ENCODE peak calls at places on chromosomes 2 and 18, in seven cellular contexts. K is neural crest cell; M is activated T-helper 1 cell treated with anti-CD3 and anti-CD28 coated beads, Interleukin-2, amount 50 U/mL, for 16 hours; A is heart right ventricle; D is stimulated activated CD8-positive, alpha-beta memory T cell treated with anti-CD3 and anti-CD28 coated beads, Interleukin-12 subunit alpha, Interleukin-12 subunit beta, amount 100 ng/mL, for 4 hours; R is HCEC 1CT; U is NCI-H1092 treated with DMSO at 0.1 percent for 48 hours. Z is an unnamed sample.

GRCh38 chr2:121356058-121356640 is 71.1 kb upstream of the TFCP2L1 start:
- DNase-seq in K (peak; percentile 63), M (no peak), A (no peak), D (no peak), R (peak; percentile 59), U (peak; percentile 59), Z (peak; percentile 67)

GRCh38 chr18:76487076-76487475 is 8.0 kb downstream of the ZNF516 start:
- DNase-seq in K (no peak), M (no peak), A (no peak), D (no peak), R (no peak), U (no peak), Z (no peak)

GRCh38 chr2:122020377-122020776 is 264.9 kb downstream of the TSN start:
- DNase-seq in K (no peak), M (no peak), A (no peak), D (no peak), R (no peak), U (no peak), Z (no peak)

GRCh38 chr2:55047677-55048299 is 2.5 kb downstream of the RTN4 start:
- DNase-seq in K (no peak), M (no peak), A (peak; percentile 19), D (no peak), R (peak; percentile 56), U (no peak), Z (no peak)

GRCh38 chr2:232325324-232326273 is 53.0 kb upstream of the ALPP start:
- DNase-seq in K (peak; percentile 82), M (peak; percentile 22), A (peak; percentile 47), D (no peak), R (no peak), U (no peak), Z (peak; percentile 61)

GRCh38 chr2:236250909-236251579 is 13.2 kb downstream of the ASB18 start:
- DNase-seq in K (no peak), M (no peak), A (peak; percentile 26), D (no peak), R (no peak), U (no peak), Z (no peak)

GRCh38 chr18:27887287-27887686 is 289.6 kb downstream of the CDH2 start:
- DNase-seq in K (no peak), M (no peak), A (no peak), D (no peak), R (peak; percentile 37), U (no peak), Z (no peak)

GRCh38 chr2:111636905-111637304 is 247.1 kb downstream of the ANAPC1 start:
- DNase-seq in K (no peak), M (no peak), A (no peak), D (no peak), R (no peak), U (no peak), Z (no peak)

GRCh38 chr2:10048501-10049171 is 5.3 kb downstream of the KLF11 start:
- DNase-seq in K (no peak), M (no peak), A (no peak), D (no peak), R (peak; percentile 64), U (peak; percentile 29), Z (peak; percentile 81)

GRCh38 chr2:190718652-190719526 is 70.0 kb downstream of the NAB1 start:
- DNase-seq in K (no peak), M (peak; percentile 40), A (peak; percentile 76), D (no peak), R (peak; percentile 55), U (no peak), Z (no peak)

GRCh38 chr2:128535928-128536327 is 217.3 kb upstream of the HS6ST1 start:
- DNase-seq in K (no peak), M (no peak), A (no peak), D (no peak), R (peak; percentile 50), U (no peak), Z (no peak)

GRCh38 chr2:239267411-239267941 is 133.3 kb downstream of the HDAC4 start:
- DNase-seq in K (no peak), M (peak; percentile 85), A (peak; percentile 62), D (peak; percentile 83), R (peak; percentile 82), U (no peak), Z (no peak)